ENCODE peak calls at places on chromosomes 3 and 15, in seven cellular contexts. K is sigmoid colon, M is transverse colon, R is HCT116, Z is upper lobe of left lung, Q is breast epithelium, A is K562. P is an unnamed sample.

GRCh38 chr3:146589899-146590508 is 15.1 kb downstream of the PLSCR5 start:
- DNase-seq in A (peak; percentile 22), K (no peak), M (peak; percentile 12), Q (no peak), Z (no peak), R (peak; percentile 27), P (no peak)

GRCh38 chr15:90376789-90377188 is 11.3 kb upstream of the IQGAP1 start:
- DNase-seq in A (no peak), M (peak; percentile 42), Q (no peak), K (no peak), R (no peak), Z (peak; percentile 27), P (no peak)

GRCh38 chr15:48315041-48315440 is 16.2 kb upstream of the DUT start:
- DNase-seq in M (no peak), A (no peak), Z (no peak), Q (no peak), K (no peak), R (no peak), P (no peak)

GRCh38 chr15:40272713-40273056 is 10.2 kb downstream of the ANKRD63 start:
- DNase-seq in Q (no peak), M (no peak), Z (peak; percentile 37), R (no peak), A (no peak), K (no peak), P (no peak)

GRCh38 chr3:21642433-21642832 is 108.6 kb downstream of the ZNF385D start:
- DNase-seq in A (no peak), Q (no peak), K (no peak), M (no peak), Z (no peak), R (no peak), P (no peak)

GRCh38 chr15:101120961-101121360 is 130.9 kb downstream of the CHSY1 start:
- DNase-seq in A (no peak), Q (no peak), R (no peak), M (no peak), Z (no peak), K (no peak), P (no peak)

GRCh38 chr3:102018544-102018943 is 169.2 kb downstream of the NFKBIZ start:
- DNase-seq in R (no peak), K (no peak), A (no peak), M (no peak), Q (no peak), Z (peak; percentile 25), P (no peak)

GRCh38 chr15:31161990-31162389 is 60.5 kb upstream of the TRPM1 start:
- DNase-seq in Z (no peak), R (no peak), K (no peak), Q (no peak), A (no peak), M (no peak), P (no peak)

GRCh38 chr3:195151402-195151801 is 119.6 kb downstream of the XXYLT1 start:
- DNase-seq in K (no peak), Z (no peak), A (no peak), M (no peak), Q (no peak), R (no peak), P (no peak)

GRCh38 chr3:195149292-195149691 is 121.7 kb downstream of the XXYLT1 start:
- DNase-seq in M (no peak), Z (no peak), A (no peak), K (no peak), R (no peak), Q (no peak), P (no peak)

GRCh38 chr3:195150194-195151118 is 120.5 kb downstream of the XXYLT1 start:
- DNase-seq in Z (peak; percentile 86), Q (no peak), R (no peak), A (peak; percentile 72), M (peak; percentile 61), K (peak; percentile 93), P (no peak)

GRCh38 chr3:195148553-195148952 is 122.4 kb downstream of the XXYLT1 start:
- DNase-seq in A (no peak), Z (no peak), R (no peak), Q (no peak), K (no peak), M (no peak), P (no peak)

GRCh38 chr3:195147649-195148121 is 123.3 kb downstream of the XXYLT1 start:
- DNase-seq in Q (no peak), Z (peak; percentile 64), R (no peak), A (no peak), K (peak; percentile 88), M (peak; percentile 65), P (no peak)
- TF ChIP-seq POLR2A in Q (no peak), Z (no peak), R (no peak), A (no peak), K (no peak), M (no peak), P (peak; percentile 82)

DNA sequence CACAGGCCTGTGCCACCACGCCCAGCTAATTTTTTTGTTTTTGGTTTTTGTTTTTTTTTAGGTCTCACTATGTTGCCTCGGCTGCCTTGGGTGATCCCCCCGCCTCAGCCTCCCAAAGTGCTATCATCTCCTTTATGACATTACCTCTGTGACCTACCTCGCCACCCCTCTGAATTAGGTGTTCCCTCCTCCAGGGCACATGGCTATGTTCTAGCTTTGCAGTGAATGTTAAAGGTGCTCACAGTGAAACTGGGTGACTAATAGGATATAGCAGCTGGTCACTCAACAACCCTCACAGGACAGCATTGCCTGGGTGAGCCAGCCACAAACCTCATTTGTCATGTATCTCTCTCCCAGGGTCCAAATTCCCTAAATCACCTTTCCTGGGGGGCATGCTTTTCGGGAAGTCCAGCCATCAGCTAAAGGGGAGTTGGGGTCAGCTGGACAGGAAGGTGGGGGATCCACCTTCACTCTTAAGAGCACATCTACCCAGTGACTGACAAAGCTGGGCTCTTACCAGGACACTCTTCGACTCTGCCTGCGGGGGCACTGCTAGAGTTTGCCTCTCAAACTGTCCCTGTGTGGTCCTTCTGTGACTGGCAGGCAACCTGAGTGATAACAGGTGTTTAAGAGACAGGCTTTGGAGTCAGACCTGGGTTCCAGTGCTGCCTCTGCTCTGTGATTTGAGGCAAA is 1.6 kb upstream of the TTLL3 start:
- DNase-seq in A (no peak), K (no peak), Z (no peak), Q (no peak), M (peak; percentile 36), R (peak; percentile 45), P (peak; percentile 56)
- TF ChIP-seq POLR2AphosphoS5 in A (no peak), K (no peak), Z (no peak), Q (no peak), M (no peak), R (no peak), P (peak; percentile 47)

GRCh38 chr15:63189955-63190691 is 717 bp downstream of the RAB8B start:
- DNase-seq in Q (no peak), R (no peak), M (no peak), K (no peak), A (no peak), Z (no peak), P (no peak)

GRCh38 chr15:63194291-63194681 is 4.9 kb downstream of the RAB8B start:
- DNase-seq in Q (no peak), M (no peak), A (no peak), R (no peak), Z (no peak), K (no peak), P (no peak)

GRCh38 chr15:63192604-63193206 is 3.3 kb downstream of the RAB8B start:
- DNase-seq in K (no peak), A (no peak), R (no peak), Q (peak; percentile 6), Z (no peak), M (no peak), P (no peak)

GRCh38 chr15:63190993-63191392 is 1.6 kb downstream of the RAB8B start:
- DNase-seq in A (no peak), R (no peak), Z (no peak), M (no peak), Q (no peak), K (no peak), P (no peak)

GRCh38 chr15:63191895-63192603 is 2.6 kb downstream of the RAB8B start:
- DNase-seq in A (no peak), Z (no peak), K (no peak), M (peak; percentile 19), Q (no peak), R (no peak), P (no peak)
- TF ChIP-seq POLR2A in A (no peak), Z (no peak), K (no peak), M (no peak), Q (no peak), R (no peak), P (no peak)

GRCh38 chr3:117168896-117169295 is 459.3 kb downstream of the TUSC7 start:
- DNase-seq in A (no peak), Q (no peak), Z (no peak), M (no peak), R (no peak), K (no peak), P (no peak)

GRCh38 chr3:117165611-117166051 is 456.1 kb downstream of the TUSC7 start:
- DNase-seq in K (no peak), Q (no peak), M (no peak), R (no peak), Z (no peak), A (no peak), P (no peak)

GRCh38 chr3:117171124-117171523 is 461.5 kb downstream of the TUSC7 start:
- DNase-seq in R (no peak), A (no peak), K (no peak), Z (no peak), Q (no peak), M (no peak), P (no peak)

GRCh38 chr3:117170112-117170511 is 460.5 kb downstream of the TUSC7 start:
- DNase-seq in Q (no peak), K (no peak), R (no peak), M (no peak), A (no peak), Z (no peak), P (no peak)
- TF ChIP-seq POLR2AphosphoS5 in Q (no peak), K (no peak), R (no peak), M (no peak), A (no peak), Z (no peak), P (no peak)

GRCh38 chr15:85689729-85690128 is 105.0 kb downstream of the KLHL25 start:
- DNase-seq in K (no peak), Z (peak; percentile 63), M (peak; percentile 56), R (no peak), A (no peak), Q (peak; percentile 30), P (no peak)
- TF ChIP-seq POLR2A in K (no peak), Z (no peak), M (peak; percentile 68), R (no peak), A (no peak), Q (no peak), P (peak; percentile 87)

GRCh38 chr3:124172846-124173245 is 180.9 kb upstream of the ROPN1 start:
- DNase-seq in M (no peak), A (no peak), R (no peak), K (no peak), Q (no peak), Z (no peak), P (no peak)

GRCh38 chr3:124174910-124175874 is 183.3 kb upstream of the ROPN1 start:
- DNase-seq in Z (no peak), Q (no peak), A (no peak), R (no peak), M (no peak), K (no peak), P (no peak)

GRCh38 chr3:124177070-124177469 is 185.1 kb upstream of the ROPN1 start:
- DNase-seq in R (no peak), A (no peak), K (no peak), Q (no peak), M (no peak), Z (no peak), P (no peak)

GRCh38 chr3:124172297-124172696 is 180.4 kb upstream of the ROPN1 start:
- DNase-seq in A (no peak), Q (no peak), M (no peak), Z (no peak), K (no peak), R (no peak), P (no peak)

GRCh38 chr3:124174463-124174862 is 182.5 kb upstream of the ROPN1 start:
- DNase-seq in K (no peak), A (no peak), Z (no peak), R (no peak), M (no peak), Q (no peak), P (no peak)
- TF ChIP-seq POLR2AphosphoS5 in K (no peak), A (no peak), Z (no peak), R (no peak), M (no peak), Q (no peak), P (no peak)